ENCODE peak calls at places on chromosome X, in seven cellular contexts. S is lung; L is lower lobe of right lung; E is psoas muscle; Z is breast epithelium; P is CD4-positive, alpha-beta memory T cell; Q is upper lobe of right lung. J is an unnamed sample.

GRCh38 chrX:47683171-47684145 is 24.5 kb upstream of the UXT start:
- DNase-seq in S (no peak), L (no peak), E (no peak), Z (no peak), P (no peak), Q (no peak), J (no peak)

GRCh38 chrX:10854594-10854993 is 234.2 kb upstream of the MID1 start:
- DNase-seq in S (no peak), L (no peak), E (no peak), Z (no peak), P (no peak), Q (no peak), J (no peak)

GRCh38 chrX:108590496-108590895 is 145.9 kb downstream of the IRS4 start:
- DNase-seq in S (no peak), L (no peak), E (no peak), Z (no peak), P (no peak), Q (no peak), J (no peak)

GRCh38 chrX:77446840-77447239 is 349 bp upstream of the FGF16 start:
- DNase-seq in S (no peak), L (no peak), E (no peak), Z (no peak), P (no peak), Q (no peak), J (no peak)

GRCh38 chrX:15395794-15396193 is 11.6 kb upstream of the VEGFD start:
- DNase-seq in S (no peak), L (no peak), E (no peak), Z (no peak), P (no peak), Q (no peak), J (no peak)

GRCh38 chrX:13652256-13653021 is 502 bp upstream of the TCEANC start:
- DNase-seq in S (no peak), L (no peak), E (no peak), Z (no peak), P (no peak), Q (no peak), J (no peak)

GRCh38 chrX:18937173-18937572 is 46.7 kb downstream of the PHKA2 start:
- DNase-seq in S (no peak), L (no peak), E (no peak), Z (no peak), P (no peak), Q (no peak), J (no peak)

GRCh38 chrX:17732138-17732783 is 5.0 kb upstream of the SCML1 start:
- DNase-seq in S (no peak), L (no peak), E (no peak), Z (no peak), P (no peak), Q (no peak), J (no peak)

GRCh38 chrX:123983240-123983639 is 21.7 kb downstream of the STAG2 start:
- DNase-seq in S (no peak), L (no peak), E (no peak), Z (no peak), P (no peak), Q (no peak), J (no peak)

GRCh38 chrX:40100141-40100536 is 2.4 kb upstream of the BCOR start:
- DNase-seq in S (no peak), L (peak), E (no peak), Z (no peak), P (no peak), Q (peak), J (no peak)

GRCh38 chrX:13898084-13898483 is 81.2 kb upstream of the GPM6B start:
- DNase-seq in S (no peak), L (no peak), E (no peak), Z (no peak), P (no peak), Q (no peak), J (no peak)

GRCh38 chrX:14359727-14360126 is 169.6 kb upstream of the GLRA2 start:
- DNase-seq in S (no peak), L (no peak), E (no peak), Z (no peak), P (no peak), Q (no peak), J (no peak)

GRCh38 chrX:106649523-106650428 is 38.0 kb downstream of the RADX start:
- DNase-seq in S (no peak), L (no peak), E (no peak), Z (no peak), P (no peak), Q (no peak), J (no peak)

GRCh38 chrX:26295425-26295824 is 79.5 kb downstream of the MAGEB5 start:
- DNase-seq in S (no peak), L (no peak), E (no peak), Z (no peak), P (no peak), Q (no peak), J (no peak)

GRCh38 chrX:19089555-19090040 is 32.7 kb downstream of the ADGRG2 start:
- DNase-seq in S (no peak), L (no peak), E (no peak), Z (no peak), P (no peak), Q (no peak), J (no peak)

GRCh38 chrX:113059714-113060113 is 219.1 kb upstream of the AMOT start:
- DNase-seq in S (no peak), L (no peak), E (no peak), Z (no peak), P (no peak), Q (no peak), J (no peak)

GRCh38 chrX:43349363-43349762 is 306.7 kb upstream of the MAOA start:
- DNase-seq in S (peak), L (no peak), E (no peak), Z (no peak), P (peak), Q (no peak), J (no peak)

GRCh38 chrX:40628506-40628905 is 5.3 kb downstream of the MPC1L start:
- DNase-seq in S (no peak), L (no peak), E (no peak), Z (no peak), P (no peak), Q (no peak), J (no peak)

GRCh38 chrX:15903186-15903681 is 48.6 kb upstream of the AP1S2 start:
- DNase-seq in S (no peak), L (no peak), E (no peak), Z (no peak), P (no peak), Q (no peak), J (no peak)

GRCh38 chrX:10017866-10018265 is 50.7 kb downstream of the CLDN34 start:
- DNase-seq in S (no peak), L (no peak), E (no peak), Z (peak), P (no peak), Q (no peak), J (no peak)

GRCh38 chrX:140713174-140713539 is 3.6 kb downstream of the LINC00632 start:
- DNase-seq in S (no peak), L (no peak), E (no peak), Z (no peak), P (peak), Q (no peak), J (no peak)

GRCh38 chrX:137313627-137314026 is 252.3 kb upstream of the ZIC3 start:
- DNase-seq in S (no peak), L (no peak), E (no peak), Z (no peak), P (no peak), Q (no peak), J (no peak)

GRCh38 chrX:111386884-111387283 is 25.1 kb downstream of the DCX start:
- DNase-seq in S (no peak), L (no peak), E (no peak), Z (no peak), P (no peak), Q (no peak), J (no peak)

GRCh38 chrX:13048265-13048664 is 3.8 kb upstream of the FAM9C start:
- DNase-seq in S (no peak), L (no peak), E (no peak), Z (no peak), P (no peak), Q (no peak), J (no peak)

GRCh38 chrX:85765651-85766050 is 281.7 kb downstream of the CHM start:
- DNase-seq in S (no peak), L (no peak), E (no peak), Z (no peak), P (no peak), Q (no peak), J (no peak)

GRCh38 chrX:43313035-43313434 is 343.1 kb upstream of the MAOA start:
- DNase-seq in S (no peak), L (no peak), E (no peak), Z (no peak), P (no peak), Q (no peak), J (no peak)

GRCh38 chrX:38649227-38649626 is 87.9 kb downstream of the TSPAN7 start:
- DNase-seq in S (no peak), L (no peak), E (no peak), Z (no peak), P (no peak), Q (no peak), J (no peak)

GRCh38 chrX:44303119-44303518 is 40.4 kb downstream of the EFHC2 start:
- DNase-seq in S (no peak), L (no peak), E (no peak), Z (no peak), P (no peak), Q (no peak), J (no peak)

GRCh38 chrX:150942958-150943594 is 40.1 kb upstream of the HMGB3 start:
- DNase-seq in S (no peak), L (no peak), E (no peak), Z (no peak), P (no peak), Q (no peak), J (no peak)

GRCh38 chrX:27186671-27187070 is 276.5 kb downstream of the PPP4R3C start:
- DNase-seq in S (no peak), L (no peak), E (no peak), Z (no peak), P (no peak), Q (no peak), J (no peak)

GRCh38 chrX:18558799-18559198 is 113.1 kb downstream of the RS1 start:
- DNase-seq in S (no peak), L (no peak), E (no peak), Z (no peak), P (no peak), Q (no peak), J (no peak)

GRCh38 chrX:19350831-19351447 is 7.2 kb downstream of the PDHA1 start:
- DNase-seq in S (no peak), L (no peak), E (no peak), Z (no peak), P (no peak), Q (no peak), J (no peak)

GRCh38 chrX:148647666-148648065 is 147.2 kb downstream of the AFF2 start:
- DNase-seq in S (no peak), L (no peak), E (no peak), Z (no peak), P (no peak), Q (no peak), J (no peak)

GRCh38 chrX:148649145-148649645 is 148.8 kb downstream of the AFF2 start:
- DNase-seq in S (no peak), L (no peak), E (no peak), Z (no peak), P (no peak), Q (no peak), J (no peak)
- H3K27ac ChIP-seq in S (no peak), L (no peak), E (no peak), Z (no peak), P (no peak), Q (no peak), J (no peak)

GRCh38 chrX:41917517-41917916 is 5.8 kb downstream of the CASK start:
- DNase-seq in S (no peak), L (no peak), E (no peak), Z (no peak), P (no peak), Q (no peak), J (no peak)
- H3K27ac ChIP-seq in S (no peak), L (no peak), E (no peak), Z (no peak), P (peak), Q (no peak), J (no peak)

GRCh38 chrX:129876734-129877395 is 29.1 kb upstream of the UTP14A start:
- DNase-seq in S (peak), L (no peak), E (no peak), Z (no peak), P (no peak), Q (no peak), J (no peak)
- H3K27ac ChIP-seq in S (peak), L (no peak), E (no peak), Z (no peak), P (no peak), Q (no peak), J (no peak)

DNA sequence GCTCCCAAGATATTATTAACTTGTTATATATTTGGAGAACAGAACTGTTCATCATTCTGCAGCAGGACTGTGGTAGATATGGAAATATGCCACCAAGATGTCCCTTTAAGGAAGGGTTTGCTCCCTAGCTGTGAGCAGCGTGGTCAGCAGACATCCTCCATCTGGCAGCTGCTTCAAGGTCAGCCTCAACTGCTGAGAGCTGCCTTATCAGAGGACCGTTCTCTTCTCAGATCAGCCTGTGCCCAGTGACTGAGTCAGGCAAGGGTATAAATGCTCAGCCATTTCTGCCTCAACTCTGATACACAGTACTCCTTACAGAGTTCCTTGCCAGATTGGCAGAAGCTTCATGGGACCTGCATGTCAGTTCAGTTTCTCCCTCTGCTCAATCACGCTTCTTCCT is 63.4 kb upstream of the MAGEB2 start:
- DNase-seq in S (no peak), L (no peak), E (no peak), Z (no peak), P (no peak), Q (no peak), J (no peak)
- H3K27ac ChIP-seq in S (no peak), L (no peak), E (no peak), Z (no peak), P (no peak), Q (no peak), J (no peak)

GRCh38 chrX:23954396-23954795 is 46.6 kb downstream of the CXorf58 start:
- DNase-seq in S (no peak), L (no peak), E (no peak), Z (no peak), P (no peak), Q (no peak), J (no peak)

GRCh38 chrX:23953908-23954269 is 46.1 kb downstream of the CXorf58 start:
- DNase-seq in S (no peak), L (no peak), E (no peak), Z (no peak), P (peak), Q (no peak), J (no peak)

GRCh38 chrX:23952401-23952800 is 44.6 kb downstream of the CXorf58 start:
- DNase-seq in S (no peak), L (no peak), E (no peak), Z (no peak), P (no peak), Q (no peak), J (no peak)

DNA sequence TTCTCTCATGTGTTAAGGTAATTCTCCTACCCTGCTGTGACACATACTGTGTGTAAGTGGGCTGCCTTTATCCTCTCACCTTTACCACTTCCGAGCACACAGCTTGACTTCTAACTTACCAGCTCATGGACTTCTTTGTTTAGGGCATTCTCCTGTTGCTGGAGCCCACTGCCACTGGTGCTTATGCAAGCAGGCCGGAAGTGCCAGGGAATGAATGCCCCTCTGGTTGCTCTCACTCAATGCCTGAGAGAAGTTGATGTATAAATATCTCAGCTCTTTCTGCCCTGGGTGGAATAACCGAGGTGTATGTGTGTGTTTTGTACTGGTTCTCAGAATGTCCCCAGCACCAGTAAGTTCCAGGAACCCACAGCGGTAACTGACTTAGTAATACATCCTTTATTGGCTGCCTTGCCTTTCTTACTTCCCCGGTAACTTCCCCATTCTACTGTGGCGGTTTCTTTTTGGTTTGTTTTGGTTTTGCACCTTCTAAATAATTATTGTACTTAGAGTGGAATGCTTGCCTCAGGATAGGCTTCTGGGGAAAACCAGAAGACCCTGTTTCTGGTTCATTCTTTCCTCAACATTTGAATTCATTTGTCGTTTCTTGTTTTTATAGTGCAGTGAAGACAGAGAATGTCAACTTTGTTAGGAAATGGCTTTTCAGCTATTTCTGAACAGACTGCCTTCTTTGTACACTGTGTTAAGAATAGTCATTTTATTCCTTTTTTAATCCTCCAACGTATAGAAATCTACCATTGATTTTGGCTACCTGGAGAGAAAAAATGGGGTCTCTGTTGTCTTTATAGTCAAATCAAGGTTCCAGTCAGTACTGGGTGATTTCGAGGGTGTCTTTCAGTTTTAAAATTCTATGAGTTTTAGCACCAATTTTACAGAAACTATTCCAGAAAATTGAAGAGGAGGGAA is 45.4 kb downstream of the CXorf58 start:
- DNase-seq in S (no peak), L (no peak), E (no peak), Z (no peak), P (peak), Q (no peak), J (no peak)
- H3K27ac ChIP-seq in S (peak), L (peak), E (no peak), Z (no peak), P (peak), Q (peak), J (no peak)

GRCh38 chrX:23901805-23902204 is 5.9 kb downstream of the APOO start:
- DNase-seq in S (peak), L (no peak), E (no peak), Z (peak), P (no peak), Q (no peak), J (peak)

GRCh38 chrX:23896983-23897382 is 10.8 kb downstream of the APOO start:
- DNase-seq in S (no peak), L (no peak), E (no peak), Z (no peak), P (no peak), Q (no peak), J (no peak)

GRCh38 chrX:23900220-23900797 is 7.4 kb downstream of the APOO start:
- DNase-seq in S (no peak), L (no peak), E (peak), Z (no peak), P (no peak), Q (no peak), J (no peak)

GRCh38 chrX:23901065-23901464 is 6.7 kb downstream of the APOO start:
- DNase-seq in S (no peak), L (no peak), E (no peak), Z (peak), P (no peak), Q (no peak), J (no peak)

DNA sequence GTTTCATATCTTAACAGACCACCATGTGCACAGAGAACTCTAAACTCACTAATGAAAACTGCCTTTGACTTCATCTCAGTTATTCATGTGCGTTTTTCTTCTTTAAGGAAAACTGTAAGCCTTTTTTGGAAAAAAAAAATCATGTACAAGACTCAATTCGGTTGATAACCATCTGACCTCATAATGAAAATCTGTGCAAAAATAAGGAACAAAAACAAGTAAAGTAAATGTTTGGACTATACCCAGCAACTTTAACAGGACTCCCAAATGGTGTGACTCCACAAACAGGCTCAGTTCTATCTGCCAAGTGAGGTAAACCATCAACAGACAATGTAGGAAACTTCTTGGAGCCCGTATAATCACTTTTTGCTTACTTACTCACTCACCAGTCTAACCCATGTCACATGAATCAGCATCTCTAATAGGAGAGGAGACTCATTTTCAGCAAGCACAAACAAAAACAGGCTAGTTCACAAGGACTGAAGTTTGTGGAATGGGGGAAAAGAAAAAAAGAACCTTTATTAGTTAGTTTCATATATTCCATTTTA is 9.3 kb downstream of the APOO start:
- DNase-seq in S (no peak), L (no peak), E (no peak), Z (no peak), P (no peak), Q (no peak), J (no peak)
- H3K27ac ChIP-seq in S (no peak), L (no peak), E (peak), Z (no peak), P (no peak), Q (no peak), J (no peak)

GRCh38 chrX:69387559-69388487 is 116.3 kb upstream of the NALF2 start:
- DNase-seq in S (peak), L (peak), E (peak), Z (no peak), P (peak), Q (peak), J (peak)
- H3K27ac ChIP-seq in S (no peak), L (no peak), E (no peak), Z (no peak), P (no peak), Q (no peak), J (no peak)

J was measured in substantia nigra.